ENCODE peak calls at places on chromosomes 12 and 14, in ten cellular contexts. One of them, this sample, is unnamed.
A peak's percentile ranks its signal among the peaks of the same experiment; 100 is the strongest.

GRCh38 chr12:110778801-110779577 is 36.3 kb upstream of the PPP1CC start:
- DNase-seq in Peyer's patch: no peak
- DNase-seq in stomach: no peak
- DNase-seq in tibial nerve: no peak
- DNase-seq in small intestine: no peak
- DNase-seq in A549: no peak
- DNase-seq in aorta: no peak
- DNase-seq in Karpas-422: peak; percentile 46
- DNase-seq in neural progenitor cell: no peak
- DNase-seq in fibroblast of lung: no peak
- DNase-seq in this sample: no peak

GRCh38 chr12:53071591-53072551 is 7.3 kb downstream of the SPRYD3 start:
- DNase-seq in Karpas-422: no peak
- DNase-seq in neural progenitor cell: peak; percentile 72
- DNase-seq in A549: no peak
- DNase-seq in tibial nerve: peak; percentile 91
- DNase-seq in Peyer's patch: peak; percentile 52
- DNase-seq in fibroblast of lung: peak; percentile 61
- DNase-seq in aorta: peak; percentile 81
- DNase-seq in small intestine: no peak
- DNase-seq in stomach: no peak
- DNase-seq in this sample: no peak

GRCh38 chr12:48165089-48166031 is 8.0 kb upstream of the ASB8 start:
- DNase-seq in tibial nerve: no peak
- DNase-seq in fibroblast of lung: peak; percentile 49
- DNase-seq in A549: peak; percentile 59
- DNase-seq in small intestine: peak; percentile 71
- DNase-seq in Karpas-422: peak; percentile 89
- DNase-seq in stomach: no peak
- DNase-seq in aorta: no peak
- DNase-seq in Peyer's patch: no peak
- DNase-seq in neural progenitor cell: peak; percentile 75
- DNase-seq in this sample: peak; percentile 58

GRCh38 chr12:109968801-109969200 is 27.4 kb downstream of the GIT2 start:
- DNase-seq in stomach: no peak
- DNase-seq in Karpas-422: no peak
- DNase-seq in aorta: no peak
- DNase-seq in tibial nerve: no peak
- DNase-seq in A549: no peak
- DNase-seq in fibroblast of lung: no peak
- DNase-seq in neural progenitor cell: no peak
- DNase-seq in Peyer's patch: no peak
- DNase-seq in small intestine: no peak
- DNase-seq in this sample: no peak

GRCh38 chr12:116879509-116880212 is 1.6 kb downstream of the HRK start:
- DNase-seq in small intestine: no peak
- DNase-seq in tibial nerve: no peak
- DNase-seq in Peyer's patch: no peak
- DNase-seq in fibroblast of lung: no peak
- DNase-seq in aorta: no peak
- DNase-seq in A549: no peak
- DNase-seq in neural progenitor cell: peak; percentile 32
- DNase-seq in stomach: no peak
- DNase-seq in Karpas-422: no peak
- DNase-seq in this sample: no peak

GRCh38 chr12:50960130-50960529 is 7.8 kb downstream of the HIGD1C start:
- DNase-seq in tibial nerve: no peak
- DNase-seq in A549: no peak
- DNase-seq in Karpas-422: no peak
- DNase-seq in stomach: no peak
- DNase-seq in Peyer's patch: no peak
- DNase-seq in aorta: no peak
- DNase-seq in small intestine: no peak
- DNase-seq in neural progenitor cell: no peak
- DNase-seq in fibroblast of lung: peak; percentile 29
- DNase-seq in this sample: no peak

GRCh38 chr12:30985814-30986452 is 59.4 kb downstream of the TSPAN11 start:
- DNase-seq in stomach: peak; percentile 59
- DNase-seq in tibial nerve: peak; percentile 33
- DNase-seq in Karpas-422: peak; percentile 82
- DNase-seq in neural progenitor cell: peak; percentile 76
- DNase-seq in small intestine: peak; percentile 46
- DNase-seq in Peyer's patch: peak; percentile 63
- DNase-seq in fibroblast of lung: peak; percentile 26
- DNase-seq in A549: peak; percentile 73
- DNase-seq in aorta: no peak
- DNase-seq in this sample: peak; percentile 32

GRCh38 chr12:40474630-40475029 is 217.6 kb upstream of the CNTN1 start:
- DNase-seq in fibroblast of lung: no peak
- DNase-seq in stomach: no peak
- DNase-seq in Karpas-422: no peak
- DNase-seq in aorta: no peak
- DNase-seq in tibial nerve: no peak
- DNase-seq in Peyer's patch: no peak
- DNase-seq in neural progenitor cell: no peak
- DNase-seq in small intestine: no peak
- DNase-seq in A549: no peak
- DNase-seq in this sample: no peak

GRCh38 chr12:94263905-94264655 is 115.7 kb downstream of the PLXNC1 start:
- DNase-seq in A549: no peak
- DNase-seq in fibroblast of lung: peak; percentile 70
- DNase-seq in Karpas-422: no peak
- DNase-seq in stomach: no peak
- DNase-seq in aorta: no peak
- DNase-seq in tibial nerve: no peak
- DNase-seq in neural progenitor cell: peak; percentile 42
- DNase-seq in Peyer's patch: no peak
- DNase-seq in small intestine: no peak
- DNase-seq in this sample: no peak

GRCh38 chr12:107359382-107359781 is 266.0 kb upstream of the CRY1 start:
- DNase-seq in stomach: no peak
- DNase-seq in Peyer's patch: no peak
- DNase-seq in aorta: no peak
- DNase-seq in fibroblast of lung: peak; percentile 74
- DNase-seq in Karpas-422: no peak
- DNase-seq in small intestine: no peak
- DNase-seq in A549: no peak
- DNase-seq in neural progenitor cell: no peak
- DNase-seq in tibial nerve: no peak
- DNase-seq in this sample: no peak

GRCh38 chr14:68962681-68963080 is 16.4 kb downstream of the ACTN1 start:
- DNase-seq in Peyer's patch: no peak
- DNase-seq in A549: no peak
- DNase-seq in neural progenitor cell: peak; percentile 34
- DNase-seq in stomach: no peak
- DNase-seq in small intestine: no peak
- DNase-seq in aorta: no peak
- DNase-seq in tibial nerve: no peak
- DNase-seq in Karpas-422: no peak
- DNase-seq in fibroblast of lung: no peak
- DNase-seq in this sample: no peak
- H3K4me1 ChIP-seq in Peyer's patch: peaks cover 46% of the 10 kb centered on the region
- H3K4me1 ChIP-seq in A549: peaks cover 100% of the 10 kb centered on the region
- H3K4me1 ChIP-seq in neural progenitor cell: peaks cover 18% of the 10 kb centered on the region
- H3K4me1 ChIP-seq in stomach: peaks cover 83% of the 10 kb centered on the region
- H3K4me1 ChIP-seq in small intestine: peaks cover 29% of the 10 kb centered on the region
- H3K4me1 ChIP-seq in aorta: peaks cover 12% of the 10 kb centered on the region
- H3K4me1 ChIP-seq in tibial nerve: peaks cover 37% of the 10 kb centered on the region
- H3K4me1 ChIP-seq in Karpas-422: no peaks in the 10 kb centered on the region
- H3K4me1 ChIP-seq in fibroblast of lung: peaks cover 67% of the 10 kb centered on the region
- H3K4me1 ChIP-seq in this sample: peaks cover 32% of the 10 kb centered on the region

GRCh38 chr12:11814362-11814761 is 164.9 kb downstream of the ETV6 start:
- DNase-seq in tibial nerve: no peak
- DNase-seq in neural progenitor cell: no peak
- DNase-seq in aorta: no peak
- DNase-seq in fibroblast of lung: peak; percentile 89
- DNase-seq in Peyer's patch: no peak
- DNase-seq in stomach: no peak
- DNase-seq in small intestine: no peak
- DNase-seq in A549: no peak
- DNase-seq in Karpas-422: no peak
- DNase-seq in this sample: no peak

GRCh38 chr12:11815397-11815796 is 165.9 kb downstream of the ETV6 start:
- DNase-seq in stomach: no peak
- DNase-seq in Peyer's patch: no peak
- DNase-seq in tibial nerve: no peak
- DNase-seq in neural progenitor cell: no peak
- DNase-seq in Karpas-422: no peak
- DNase-seq in A549: no peak
- DNase-seq in aorta: no peak
- DNase-seq in fibroblast of lung: no peak
- DNase-seq in small intestine: no peak
- DNase-seq in this sample: no peak

GRCh38 chr12:11810962-11811361 is 161.5 kb downstream of the ETV6 start:
- DNase-seq in tibial nerve: no peak
- DNase-seq in small intestine: no peak
- DNase-seq in Peyer's patch: no peak
- DNase-seq in Karpas-422: no peak
- DNase-seq in aorta: no peak
- DNase-seq in A549: no peak
- DNase-seq in fibroblast of lung: peak; percentile 14
- DNase-seq in neural progenitor cell: no peak
- DNase-seq in stomach: no peak
- DNase-seq in this sample: no peak

GRCh38 chr12:11812558-11813421 is 163.3 kb downstream of the ETV6 start:
- DNase-seq in stomach: no peak
- DNase-seq in aorta: peak; percentile 72
- DNase-seq in Peyer's patch: peak; percentile 55
- DNase-seq in tibial nerve: no peak
- DNase-seq in Karpas-422: no peak
- DNase-seq in small intestine: no peak
- DNase-seq in neural progenitor cell: peak; percentile 89
- DNase-seq in fibroblast of lung: peak; percentile 70
- DNase-seq in A549: no peak
- DNase-seq in this sample: peak; percentile 74

DNA sequence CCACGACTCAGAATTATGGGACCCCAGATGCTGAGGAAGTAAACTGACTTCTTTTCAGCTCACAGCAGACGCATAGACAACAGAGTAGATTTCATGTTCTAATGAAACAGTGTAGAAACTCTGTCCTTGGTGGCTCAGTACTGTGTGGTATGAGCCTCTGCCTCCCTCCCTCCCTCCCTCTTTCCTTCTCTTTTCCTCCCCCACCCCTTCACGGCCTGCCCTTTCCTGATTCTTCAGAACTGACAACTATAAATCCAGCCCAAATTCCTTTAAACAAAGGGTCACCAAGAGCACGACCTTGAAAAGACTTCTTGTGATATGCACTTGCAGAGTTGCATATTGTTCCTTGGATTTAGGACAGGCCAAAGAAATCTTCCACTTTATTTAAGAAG is 163.9 kb downstream of the ETV6 start:
- DNase-seq in aorta: no peak
- DNase-seq in neural progenitor cell: peak; percentile 16
- DNase-seq in small intestine: no peak
- DNase-seq in fibroblast of lung: peak; percentile 15
- DNase-seq in Karpas-422: no peak
- DNase-seq in A549: no peak
- DNase-seq in tibial nerve: no peak
- DNase-seq in stomach: no peak
- DNase-seq in Peyer's patch: no peak
- DNase-seq in this sample: no peak
- H3K27ac ChIP-seq in aorta: no peak overlapping the region
- H3K27ac ChIP-seq in neural progenitor cell: peak overlapping the region; percentile 95
- H3K27ac ChIP-seq in small intestine: no peak overlapping the region
- H3K27ac ChIP-seq in fibroblast of lung: no peak overlapping the region
- H3K27ac ChIP-seq in Karpas-422: no peak overlapping the region
- H3K27ac ChIP-seq in A549: no peak overlapping the region
- H3K27ac ChIP-seq in tibial nerve: peak overlapping the region; percentile 78
- H3K27ac ChIP-seq in stomach: peak overlapping the region; percentile 62
- H3K27ac ChIP-seq in Peyer's patch: peak overlapping the region; percentile 73
- H3K27ac ChIP-seq in this sample: peak overlapping the region; percentile 85

DNA sequence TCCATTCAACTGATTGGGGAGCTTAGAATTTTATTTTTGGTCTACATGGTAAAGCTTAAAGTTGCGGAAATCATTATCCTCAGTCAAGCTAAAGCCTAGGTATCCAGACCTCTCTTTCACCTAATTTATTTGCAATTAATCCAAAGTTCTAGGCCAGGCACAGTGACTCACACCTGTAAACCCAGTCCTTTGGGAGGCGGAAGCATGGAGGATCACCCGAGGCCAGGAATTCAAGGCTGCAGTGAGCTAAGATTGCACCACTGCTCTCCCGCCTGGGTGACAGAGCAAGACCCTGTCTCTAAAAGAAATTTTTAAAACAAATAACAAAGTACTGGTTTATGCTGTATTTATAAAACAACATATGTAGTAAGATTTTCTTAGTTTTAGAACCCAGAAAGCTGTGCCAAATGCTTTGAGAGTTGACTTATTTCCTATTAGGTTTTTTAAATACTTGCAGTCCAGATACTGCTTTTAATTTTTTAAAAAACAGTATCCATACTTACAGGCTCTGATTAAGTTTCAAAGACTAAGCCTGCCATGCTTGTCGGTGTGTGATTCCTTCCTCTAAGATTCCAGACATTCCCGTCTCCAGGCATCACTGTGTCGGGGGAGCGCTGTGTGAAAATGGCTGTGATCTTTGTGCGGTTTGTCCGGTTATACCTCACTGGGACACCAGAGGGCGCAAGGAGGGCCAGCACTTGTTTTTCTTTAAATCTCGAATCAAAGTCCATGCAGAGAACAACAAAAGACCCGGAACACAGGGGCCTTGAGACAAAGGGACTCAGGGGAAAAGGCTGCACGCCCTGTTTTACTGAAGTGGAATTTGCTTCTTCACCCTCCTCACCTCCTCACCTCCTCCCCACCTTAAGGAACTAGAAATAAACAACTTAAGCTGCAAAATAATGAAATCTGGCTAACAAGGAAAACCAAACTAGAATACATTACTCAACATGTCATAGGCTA is 24.6 kb upstream of the TMPO start:
- DNase-seq in Karpas-422: peak; percentile 91
- DNase-seq in tibial nerve: peak; percentile 95
- DNase-seq in A549: peak; percentile 67
- DNase-seq in aorta: peak; percentile 88
- DNase-seq in neural progenitor cell: peak; percentile 93
- DNase-seq in stomach: peak; percentile 91
- DNase-seq in small intestine: peak; percentile 94
- DNase-seq in Peyer's patch: peak; percentile 91
- DNase-seq in fibroblast of lung: peak; percentile 88
- DNase-seq in this sample: peak; percentile 95
- H3K9me3 ChIP-seq in Karpas-422: no peaks in the 10 kb centered on the region
- H3K9me3 ChIP-seq in tibial nerve: no peaks in the 10 kb centered on the region
- H3K9me3 ChIP-seq in A549: no peaks in the 10 kb centered on the region
- H3K9me3 ChIP-seq in aorta: no peaks in the 10 kb centered on the region
- H3K9me3 ChIP-seq in neural progenitor cell: no peaks in the 10 kb centered on the region
- H3K9me3 ChIP-seq in stomach: no peaks in the 10 kb centered on the region
- H3K9me3 ChIP-seq in small intestine: no peaks in the 10 kb centered on the region
- H3K9me3 ChIP-seq in Peyer's patch: no peaks in the 10 kb centered on the region
- H3K9me3 ChIP-seq in fibroblast of lung: no peaks in the 10 kb centered on the region
- H3K9me3 ChIP-seq in this sample: no peaks in the 10 kb centered on the region

DNA sequence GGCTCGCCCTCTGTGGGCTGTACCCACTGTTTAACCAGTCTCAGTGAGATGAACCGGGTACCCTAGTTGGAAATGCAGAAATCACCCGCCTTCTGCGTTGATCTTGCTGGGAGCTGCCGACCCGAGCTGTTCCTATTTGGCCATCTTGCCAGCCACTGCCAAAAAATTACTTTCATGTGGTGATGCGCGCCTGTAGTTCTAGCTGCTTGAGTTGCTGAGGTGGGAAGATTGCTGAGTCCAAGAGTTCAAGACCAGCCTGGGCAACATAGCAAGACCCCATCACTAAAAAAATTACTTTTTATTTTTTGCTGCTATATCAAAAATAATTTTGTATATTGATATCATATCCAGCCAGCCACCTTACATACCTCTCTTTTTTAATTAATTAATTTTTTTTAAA is 18.4 kb downstream of the BRMS1L start:
- DNase-seq in aorta: no peak
- DNase-seq in fibroblast of lung: no peak
- DNase-seq in small intestine: no peak
- DNase-seq in A549: no peak
- DNase-seq in tibial nerve: no peak
- DNase-seq in Peyer's patch: no peak
- DNase-seq in Karpas-422: no peak
- DNase-seq in stomach: no peak
- DNase-seq in neural progenitor cell: no peak
- DNase-seq in this sample: no peak
- H3K4me1 ChIP-seq in aorta: no peaks in the 10 kb centered on the region
- H3K4me1 ChIP-seq in fibroblast of lung: no peaks in the 10 kb centered on the region
- H3K4me1 ChIP-seq in small intestine: no peaks in the 10 kb centered on the region
- H3K4me1 ChIP-seq in A549: no peaks in the 10 kb centered on the region
- H3K4me1 ChIP-seq in tibial nerve: no peaks in the 10 kb centered on the region
- H3K4me1 ChIP-seq in Peyer's patch: no peaks in the 10 kb centered on the region
- H3K4me1 ChIP-seq in Karpas-422: peaks cover 25% of the 10 kb centered on the region
- H3K4me1 ChIP-seq in stomach: no peaks in the 10 kb centered on the region
- H3K4me1 ChIP-seq in neural progenitor cell: no peaks in the 10 kb centered on the region
- H3K4me1 ChIP-seq in this sample: no peaks in the 10 kb centered on the region